ENCODE peak calls at places on chromosomes 12 and 14, in five cellular contexts. Q, O, J, X and G are unnamed samples.

GRCh38 chr12:54549774-54550451 is 512 bp downstream of the PDE1B start:
- DNase-seq in X (peak; percentile 6), Q (no peak), O (no peak), J (no peak), G (peak; percentile 23)

GRCh38 chr14:23883684-23884540 is 69.7 kb upstream of the DHRS4 start:
- DNase-seq in J (no peak), O (peak; percentile 32), X (no peak), Q (no peak), G (no peak)

GRCh38 chr12:96578526-96579125 is 89.2 kb downstream of the CFAP54 start:
- DNase-seq in Q (peak; percentile 54), J (no peak), O (no peak), X (peak; percentile 55), G (no peak)

GRCh38 chr12:89494411-89495231 is 30.0 kb downstream of the GALNT4 start:
- DNase-seq in O (no peak), J (no peak), X (peak; percentile 55), Q (no peak), G (no peak)

GRCh38 chr12:55673638-55674037 is 34.1 kb downstream of the ITGA7 start:
- DNase-seq in X (no peak), O (no peak), Q (no peak), J (no peak), G (no peak)

GRCh38 chr14:23164250-23164649 is 19.2 kb downstream of the SLC7A8 start:
- DNase-seq in X (peak; percentile 48), Q (no peak), J (no peak), O (peak; percentile 81), G (no peak)

GRCh38 chr12:26239508-26240328 is 44.3 kb downstream of the SSPN start:
- DNase-seq in X (peak; percentile 100), Q (peak; percentile 21), O (no peak), J (no peak), G (no peak)

GRCh38 chr14:60649815-60650381 is 621 bp upstream of the SIX1 start:
- DNase-seq in O (no peak), X (no peak), Q (no peak), J (no peak), G (peak; percentile 54)

GRCh38 chr12:57795354-57795753 is 12.8 kb downstream of the TSFM start:
- DNase-seq in Q (no peak), X (peak; percentile 45), J (no peak), O (no peak), G (no peak)

GRCh38 chr12:243381-243780 is 19.3 kb downstream of the SLC6A13 start:
- DNase-seq in X (peak; percentile 23), J (no peak), O (no peak), Q (no peak), G (no peak)

GRCh38 chr14:73877790-73878189 is 8.9 kb upstream of the ZNF410 start:
- DNase-seq in X (no peak), Q (no peak), O (no peak), J (no peak), G (no peak)

GRCh38 chr14:51400142-51400541 is 160.1 kb downstream of the TMX1 start:
- DNase-seq in Q (no peak), X (no peak), O (no peak), J (no peak), G (no peak)

GRCh38 chr14:36973806-36974442 is 198.5 kb downstream of the SLC25A21 start:
- DNase-seq in X (peak; percentile 83), Q (no peak), J (no peak), O (no peak), G (no peak)

GRCh38 chr12:113333877-113334785 is 778 bp downstream of the SLC8B1 start:
- DNase-seq in X (no peak), J (no peak), O (peak; percentile 40), Q (no peak), G (no peak)

GRCh38 chr14:22418631-22419030 is 170.4 kb downstream of the DAD1 start:
- DNase-seq in O (no peak), J (no peak), Q (no peak), X (no peak), G (no peak)

GRCh38 chr12:54704187-54704586 is 56.0 kb upstream of the DCD start:
- DNase-seq in O (no peak), Q (no peak), J (no peak), X (no peak), G (no peak)

GRCh38 chr12:123363743-123364531 is 710 bp downstream of the SBNO1 start:
- DNase-seq in X (peak; percentile 21), Q (no peak), O (peak; percentile 27), J (no peak), G (peak; percentile 60)

GRCh38 chr12:50825372-50825838 is 17.3 kb upstream of the TMPRSS12 start:
- DNase-seq in O (no peak), X (peak; percentile 68), J (no peak), Q (peak; percentile 43), G (no peak)

GRCh38 chr14:31937730-31938346 is 139.3 kb upstream of the ARHGAP5 start:
- DNase-seq in X (peak; percentile 87), J (peak; percentile 26), O (peak; percentile 59), Q (peak; percentile 91), G (no peak)

GRCh38 chr14:73965206-73965605 is 15.1 kb downstream of the COQ6 start:
- DNase-seq in J (no peak), Q (no peak), X (no peak), O (no peak), G (no peak)

GRCh38 chr14:60094306-60094897 is 2.7 kb downstream of the PCNX4 start:
- DNase-seq in X (peak; percentile 87), J (no peak), O (no peak), Q (no peak), G (no peak)

GRCh38 chr12:44874981-44875416 is 1.1 kb downstream of the NELL2 start:
- DNase-seq in X (no peak), Q (no peak), O (no peak), J (no peak), G (peak; percentile 6)

GRCh38 chr12:6872073-6873048 is 742 bp downstream of the SPSB2 start:
- DNase-seq in X (peak; percentile 58), J (peak; percentile 66), O (peak; percentile 88), Q (peak; percentile 49), G (peak; percentile 92)

GRCh38 chr14:73723799-73724621 is 9.8 kb upstream of the PNMA1 start:
- DNase-seq in Q (no peak), X (peak; percentile 96), O (peak; percentile 63), J (no peak), G (peak; percentile 56)

GRCh38 chr14:20688167-20688839 is at the start of gene ANG:
- DNase-seq in O (no peak), X (no peak), Q (no peak), J (no peak), G (no peak)

GRCh38 chr14:20683896-20684661 is at the start of gene RNASE4:
- DNase-seq in O (peak; percentile 92), Q (peak; percentile 78), J (peak; percentile 74), X (peak; percentile 91), G (peak; percentile 89)

GRCh38 chr14:20684662-20685456 is 499 bp downstream of the RNASE4 start:
- DNase-seq in J (no peak), X (peak; percentile 70), O (peak; percentile 46), Q (peak; percentile 42), G (peak; percentile 54)

GRCh38 chr14:20687362-20688166 is 1.0 kb upstream of the ANG start:
- DNase-seq in J (no peak), X (no peak), Q (no peak), O (peak; percentile 52), G (no peak)

DNA sequence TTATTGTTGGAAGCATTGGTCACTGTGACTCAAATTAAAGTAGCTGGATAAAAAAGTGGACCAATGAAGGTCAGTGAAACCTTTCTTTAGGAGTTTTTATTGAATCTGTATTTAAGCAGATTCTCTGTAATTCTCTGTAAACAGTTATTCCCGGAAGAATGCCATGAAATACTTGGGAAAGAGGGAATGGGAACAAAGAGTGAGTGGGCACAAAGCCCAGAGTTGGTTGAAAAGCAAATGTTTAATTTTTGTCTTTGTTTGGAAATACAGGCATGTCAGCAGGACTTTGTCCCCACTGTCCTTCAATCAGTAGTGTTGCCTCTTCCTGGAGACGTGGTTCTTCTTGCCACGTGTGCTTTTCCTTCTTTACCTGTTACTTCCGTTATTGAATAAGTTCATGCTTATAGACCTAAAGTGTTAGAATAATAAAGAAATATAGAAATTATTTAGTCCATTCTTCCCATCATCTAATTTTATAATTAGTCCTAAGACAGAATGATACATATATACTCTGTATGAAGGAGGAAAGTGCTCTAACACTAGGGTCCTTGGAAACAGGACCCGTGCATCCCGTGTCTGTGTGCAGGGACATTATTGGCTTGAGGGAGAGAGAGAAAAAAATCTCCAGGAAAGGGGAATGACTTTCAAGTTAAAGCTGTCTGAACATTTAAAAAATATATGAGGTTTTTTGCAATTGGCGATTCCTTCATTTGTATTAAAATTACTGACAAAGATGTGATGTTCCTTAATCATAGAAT is 2.0 kb upstream of the ANG start:
- DNase-seq in Q (no peak), J (no peak), O (peak; percentile 61), X (no peak), G (no peak)
- H3K4me3 ChIP-seq in Q (no peak overlapping the region), J (no peak overlapping the region), O (peak overlapping the region; percentile 62), X (peak overlapping the region; percentile 1), G (no peak overlapping the region)

GRCh38 chr12:122072031-122072970 is 6.3 kb upstream of the MLXIP start:
- DNase-seq in O (peak; percentile 38), Q (no peak), J (no peak), X (peak; percentile 94), G (no peak)
- H3K4me1 ChIP-seq in O (peaks cover 16% of the 10 kb centered on the region), Q (peaks cover 10% of the 10 kb centered on the region), J (peaks cover 4% of the 10 kb centered on the region), X (peaks cover 17% of the 10 kb centered on the region), G (no peaks in the 10 kb centered on the region)

GRCh38 chr14:75654127-75654732 is 6.4 kb downstream of the ERG28 start:
- DNase-seq in X (peak; percentile 26), O (peak; percentile 88), J (peak; percentile 57), Q (peak; percentile 44), G (peak; percentile 19)
- H3K36me3 ChIP-seq in X (peaks cover 12% of the 10 kb centered on the region), O (peaks cover 71% of the 10 kb centered on the region), J (peaks cover 28% of the 10 kb centered on the region), Q (peaks cover 17% of the 10 kb centered on the region), G (peaks cover 38% of the 10 kb centered on the region)

GRCh38 chr12:69024907-69025306 is 91.9 kb upstream of the CPM start:
- DNase-seq in J (no peak), Q (no peak), X (peak; percentile 77), O (no peak), G (no peak)

GRCh38 chr12:69026341-69026740 is 93.4 kb upstream of the CPM start:
- DNase-seq in Q (no peak), X (no peak), O (no peak), J (no peak), G (no peak)

GRCh38 chr12:69023840-69024239 is 90.9 kb upstream of the CPM start:
- DNase-seq in O (no peak), Q (no peak), X (no peak), J (no peak), G (no peak)

GRCh38 chr12:69022674-69023073 is 89.7 kb upstream of the CPM start:
- DNase-seq in J (no peak), O (no peak), X (no peak), Q (no peak), G (no peak)

DNA sequence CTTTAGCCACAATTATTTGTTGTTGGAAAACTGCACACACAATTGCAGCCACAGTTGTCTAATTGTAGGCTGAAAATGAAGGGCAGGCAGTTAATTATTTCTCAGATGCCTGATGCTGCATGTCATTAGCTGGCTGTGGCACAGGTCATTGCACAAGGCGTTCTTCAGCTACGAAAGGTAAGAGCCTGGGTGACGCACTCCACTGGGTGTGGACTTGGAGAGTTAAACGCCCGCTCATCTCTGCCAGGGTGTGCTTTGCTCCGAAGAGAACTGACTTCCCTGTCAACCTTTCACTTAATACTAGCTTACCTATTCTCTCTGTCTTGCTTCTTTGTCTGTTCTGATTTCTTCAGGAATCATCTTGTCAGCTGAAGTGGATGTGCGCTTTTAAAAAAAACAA is 91.4 kb upstream of the CPM start:
- DNase-seq in J (no peak), O (peak; percentile 71), X (peak; percentile 83), Q (peak; percentile 64), G (no peak)
- H3K4me3 ChIP-seq in J (no peak overlapping the region), O (no peak overlapping the region), X (no peak overlapping the region), Q (peak overlapping the region; percentile 35), G (no peak overlapping the region)